ENCODE peak calls at places on chromosome X, in seven cellular contexts. O, T, D, S, I, V and J are unnamed samples.

GRCh38 chrX:10526442-10526841 is 93.9 kb downstream of the MID1 start:
- DNase-seq in O (no peak), T (peak; percentile 63), D (no peak), S (no peak), I (no peak), V (no peak), J (no peak)

GRCh38 chrX:41481264-41482109 is 34.3 kb downstream of the NYX start:
- DNase-seq in O (no peak), T (no peak), D (peak; percentile 76), S (no peak), I (no peak), V (no peak), J (peak; percentile 60)

GRCh38 chrX:68440438-68440837 is 7.1 kb upstream of the OPHN1 start:
- DNase-seq in O (no peak), T (no peak), D (no peak), S (no peak), I (no peak), V (no peak), J (no peak)

GRCh38 chrX:139121616-139122286 is 408.8 kb upstream of the F9 start:
- DNase-seq in O (no peak), T (no peak), D (no peak), S (no peak), I (no peak), V (no peak), J (peak; percentile 69)

GRCh38 chrX:69101655-69102251 is 63.5 kb downstream of the PJA1 start:
- DNase-seq in O (no peak), T (no peak), D (no peak), S (no peak), I (no peak), V (no peak), J (no peak)

GRCh38 chrX:140664939-140665338 is 44.6 kb upstream of the LINC00632 start:
- DNase-seq in O (peak; percentile 25), T (peak; percentile 18), D (no peak), S (no peak), I (no peak), V (no peak), J (peak; percentile 11)

GRCh38 chrX:150205011-150205410 is 158.1 kb upstream of the MAMLD1 start:
- DNase-seq in O (peak; percentile 28), T (no peak), D (no peak), S (no peak), I (no peak), V (no peak), J (peak; percentile 7)

GRCh38 chrX:122219735-122220134 is 964.3 kb upstream of the GRIA3 start:
- DNase-seq in O (no peak), T (no peak), D (no peak), S (no peak), I (no peak), V (no peak), J (no peak)

GRCh38 chrX:129091097-129091496 is 432.2 kb downstream of the SMARCA1 start:
- DNase-seq in O (no peak), T (no peak), D (peak; percentile 88), S (no peak), I (peak; percentile 60), V (no peak), J (peak; percentile 49)

GRCh38 chrX:66049056-66049455 is 9.2 kb upstream of the VSIG4 start:
- DNase-seq in O (no peak), T (no peak), D (no peak), S (no peak), I (no peak), V (no peak), J (no peak)

DNA sequence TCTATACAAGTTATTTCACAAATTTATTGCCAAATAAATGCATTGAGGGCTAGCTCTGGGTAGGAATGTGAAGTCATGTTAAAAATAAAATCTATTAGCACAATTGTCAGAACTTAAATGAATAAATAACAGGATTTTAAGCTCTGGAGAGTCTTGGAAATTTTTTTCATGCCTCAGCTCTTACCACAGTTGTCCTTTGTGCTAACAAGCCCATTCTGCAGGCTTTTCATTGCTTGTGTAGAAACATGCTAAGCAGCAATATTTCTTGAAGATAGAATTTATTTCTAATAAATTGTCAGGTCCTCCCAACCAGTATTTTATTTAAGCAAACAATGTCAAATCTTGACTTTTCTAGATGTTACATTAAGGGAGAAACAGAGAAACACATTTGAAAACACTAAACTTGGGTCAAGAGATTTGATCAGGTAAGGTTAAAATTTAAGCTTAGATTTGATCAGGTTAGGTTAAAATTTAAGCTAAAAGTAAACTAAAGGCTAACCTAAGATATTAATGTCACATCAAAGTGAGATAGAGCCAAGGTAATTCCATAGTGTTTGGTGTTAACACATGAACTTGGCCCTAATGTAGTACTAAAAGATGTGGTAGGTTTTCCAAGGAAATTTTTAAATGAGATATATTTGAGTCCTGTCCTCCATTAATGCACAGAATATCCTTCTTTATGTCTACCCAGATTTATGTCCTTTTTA is 179.1 kb upstream of the IL1RAPL1 start:
- DNase-seq in O (no peak), T (no peak), D (no peak), S (no peak), I (no peak), V (no peak), J (no peak)
- H3K4ac ChIP-seq in O (no peak overlapping the region), T (no peak overlapping the region), D (no peak overlapping the region), S (no peak overlapping the region), I (no peak overlapping the region), V (no peak overlapping the region), J (no peak overlapping the region)

GRCh38 chrX:148380107-148380506 is 120.3 kb upstream of the AFF2 start:
- DNase-seq in O (no peak), T (no peak), D (no peak), S (no peak), I (no peak), V (no peak), J (no peak)

GRCh38 chrX:148380614-148381561 is 119.5 kb upstream of the AFF2 start:
- DNase-seq in O (no peak), T (no peak), D (no peak), S (no peak), I (no peak), V (peak; percentile 44), J (peak; percentile 35)

GRCh38 chrX:148382983-148383382 is 117.4 kb upstream of the AFF2 start:
- DNase-seq in O (no peak), T (no peak), D (peak; percentile 41), S (no peak), I (no peak), V (no peak), J (peak; percentile 79)

GRCh38 chrX:148385471-148385870 is 114.9 kb upstream of the AFF2 start:
- DNase-seq in O (no peak), T (no peak), D (no peak), S (no peak), I (no peak), V (no peak), J (no peak)

DNA sequence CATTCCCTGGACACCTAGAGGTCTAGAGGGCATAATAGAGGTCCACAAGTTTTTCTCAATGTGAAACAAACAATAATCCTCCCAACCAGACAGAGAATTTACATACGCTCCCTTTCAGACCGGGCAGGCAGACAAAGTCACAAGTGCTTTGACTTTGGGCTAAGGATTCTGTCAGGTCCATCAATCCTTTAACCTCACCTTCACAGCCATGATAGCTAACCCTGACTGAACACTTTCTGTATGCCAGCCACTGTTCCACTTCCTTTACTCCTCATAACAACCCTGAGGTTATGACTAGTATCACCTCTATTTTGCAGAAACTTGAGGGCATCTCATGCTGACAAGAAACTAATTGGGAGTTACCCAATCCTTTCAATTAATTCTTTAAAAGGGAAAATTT is 118.8 kb upstream of the AFF2 start:
- DNase-seq in O (no peak), T (no peak), D (no peak), S (no peak), I (no peak), V (no peak), J (no peak)
- H3K4me2 ChIP-seq in O (no peak overlapping the region), T (no peak overlapping the region), D (no peak overlapping the region), S (no peak overlapping the region), I (no peak overlapping the region), V (no peak overlapping the region), J (no peak overlapping the region)

GRCh38 chrX:124023838-124024238 is 62.3 kb downstream of the STAG2 start:
- DNase-seq in O (peak; percentile 53), T (peak; percentile 41), D (no peak), S (no peak), I (no peak), V (no peak), J (no peak)
- H3K4ac ChIP-seq in O (no peak overlapping the region), T (no peak overlapping the region), D (no peak overlapping the region), S (no peak overlapping the region), I (no peak overlapping the region), V (no peak overlapping the region), J (no peak overlapping the region)

GRCh38 chrX:56066016-56066415 is 166.1 kb upstream of the KLF8 start:
- DNase-seq in O (no peak), T (no peak), D (no peak), S (no peak), I (no peak), V (no peak), J (no peak)
- H3K4me2 ChIP-seq in O (no peak overlapping the region), T (no peak overlapping the region), D (no peak overlapping the region), S (no peak overlapping the region), I (no peak overlapping the region), V (no peak overlapping the region), J (no peak overlapping the region)

DNA sequence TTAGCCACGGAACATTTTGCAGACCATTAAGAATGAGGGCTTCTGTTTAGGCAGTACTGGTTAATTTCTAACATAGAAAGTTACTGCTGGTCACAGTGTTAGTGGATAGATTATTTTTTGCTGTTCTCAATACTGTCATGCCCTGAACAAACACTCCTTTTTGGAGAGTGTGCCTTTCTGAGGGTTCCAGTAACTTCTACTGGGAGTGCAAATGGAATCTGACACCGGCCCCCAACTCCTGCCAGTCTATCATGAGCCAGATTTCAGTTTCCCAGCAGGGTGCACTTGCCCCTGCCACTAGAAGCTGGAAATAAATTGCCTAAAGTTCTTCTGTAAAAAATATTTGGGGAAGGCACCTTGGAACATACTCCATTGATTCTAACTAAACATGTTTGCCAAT is 224.4 kb upstream of the GPC4 start:
- DNase-seq in O (no peak), T (no peak), D (no peak), S (no peak), I (no peak), V (no peak), J (peak; percentile 18)
- H3K4ac ChIP-seq in O (no peak overlapping the region), T (no peak overlapping the region), D (no peak overlapping the region), S (no peak overlapping the region), I (no peak overlapping the region), V (no peak overlapping the region), J (no peak overlapping the region)

DNA sequence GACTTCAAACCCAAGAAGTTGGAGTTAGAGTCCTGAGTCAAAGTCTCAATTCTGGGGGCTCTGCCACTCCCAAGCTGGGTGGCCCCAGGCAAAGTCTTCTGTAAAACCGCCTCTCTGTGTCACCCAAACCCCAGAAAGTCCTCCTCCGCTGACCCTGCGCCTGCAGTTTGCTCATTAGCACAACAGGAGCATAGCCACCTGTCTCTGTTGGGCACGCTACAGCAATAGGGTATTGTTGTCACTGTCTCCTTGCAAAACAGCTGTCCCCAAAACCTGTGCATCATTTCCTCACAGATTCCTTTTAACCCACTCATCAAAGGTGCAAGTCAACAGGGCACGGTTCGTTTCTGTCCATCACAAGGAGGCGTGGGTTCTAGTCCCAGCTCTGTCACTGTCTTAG is 8.0 kb upstream of the DGAT2L6 start:
- DNase-seq in O (no peak), T (no peak), D (no peak), S (no peak), I (no peak), V (no peak), J (no peak)
- H3K4me2 ChIP-seq in O (no peak overlapping the region), T (no peak overlapping the region), D (peak overlapping the region; percentile 47), S (no peak overlapping the region), I (peak overlapping the region; percentile 1), V (no peak overlapping the region), J (no peak overlapping the region)

DNA sequence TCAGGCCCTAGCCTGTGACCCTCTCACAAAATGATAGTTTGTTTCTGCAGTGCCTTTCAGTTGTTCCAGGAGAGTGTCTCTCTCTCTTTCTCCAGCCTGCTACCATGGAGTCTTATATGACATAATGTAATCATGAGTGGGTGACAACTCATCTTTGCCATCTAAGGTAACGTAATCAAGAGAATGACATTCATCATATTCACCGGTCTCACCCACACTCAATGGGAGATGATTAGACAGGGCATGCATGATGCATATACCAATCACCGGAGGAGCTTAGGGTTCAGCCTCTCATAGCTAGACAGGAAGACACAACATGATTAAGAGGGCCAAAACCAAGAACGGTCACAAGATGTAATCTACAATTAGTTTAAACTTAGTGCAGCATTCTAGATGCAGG is 97.1 kb upstream of the FAM9B start:
- DNase-seq in O (no peak), T (peak; percentile 24), D (no peak), S (no peak), I (no peak), V (no peak), J (no peak)
- H3K4ac ChIP-seq in O (no peak overlapping the region), T (no peak overlapping the region), D (no peak overlapping the region), S (no peak overlapping the region), I (no peak overlapping the region), V (no peak overlapping the region), J (no peak overlapping the region)